ENCODE peak calls at places on chromosomes 6 and 20, in six cellular contexts. One of them, this sample, is unnamed.

GRCh38 chr6:137261393-137262154 is 42.4 kb upstream of the IFNGR1 start:
- DNase-seq in GM12878: peak
- DNase-seq in WTC11: no peak
- DNase-seq in A549: peak
- DNase-seq in NB4: peak
- DNase-seq in HepG2: peak
- DNase-seq in this sample: no peak

GRCh38 chr20:7274870-7275269 is 507.4 kb downstream of the BMP2 start:
- DNase-seq in GM12878: no peak
- DNase-seq in WTC11: no peak
- DNase-seq in A549: no peak
- DNase-seq in NB4: no peak
- DNase-seq in HepG2: no peak
- DNase-seq in this sample: no peak

GRCh38 chr6:52576054-52576391 is 837 bp downstream of the TRAM2 start:
- DNase-seq in GM12878: no peak
- DNase-seq in WTC11: no peak
- DNase-seq in A549: no peak
- DNase-seq in NB4: no peak
- DNase-seq in HepG2: no peak
- DNase-seq in this sample: no peak

GRCh38 chr6:67606905-67607828 is 1027.9 kb upstream of the ADGRB3 start:
- DNase-seq in GM12878: no peak
- DNase-seq in WTC11: no peak
- DNase-seq in A549: peak
- DNase-seq in NB4: no peak
- DNase-seq in HepG2: no peak
- DNase-seq in this sample: no peak

GRCh38 chr6:80454661-80455365 is 348.3 kb downstream of the BCKDHB start:
- DNase-seq in GM12878: no peak
- DNase-seq in WTC11: no peak
- DNase-seq in A549: no peak
- DNase-seq in NB4: no peak
- DNase-seq in HepG2: no peak
- DNase-seq in this sample: no peak

GRCh38 chr6:168150551-168151444 is 71.8 kb upstream of the FRMD1 start:
- DNase-seq in GM12878: no peak
- DNase-seq in WTC11: peak
- DNase-seq in A549: peak
- DNase-seq in NB4: no peak
- DNase-seq in HepG2: no peak
- DNase-seq in this sample: no peak

GRCh38 chr6:63663147-63663877 is 27.7 kb downstream of the PHF3 start:
- DNase-seq in GM12878: no peak
- DNase-seq in WTC11: no peak
- DNase-seq in A549: peak
- DNase-seq in NB4: no peak
- DNase-seq in HepG2: no peak
- DNase-seq in this sample: no peak

GRCh38 chr20:14334306-14334930 is 3.0 kb downstream of the FLRT3 start:
- DNase-seq in GM12878: no peak
- DNase-seq in WTC11: peak
- DNase-seq in A549: peak
- DNase-seq in NB4: peak
- DNase-seq in HepG2: peak
- DNase-seq in this sample: no peak

GRCh38 chr6:102798631-102799030 is 1405.1 kb downstream of the GRIK2 start:
- DNase-seq in GM12878: no peak
- DNase-seq in WTC11: peak
- DNase-seq in A549: peak
- DNase-seq in NB4: no peak
- DNase-seq in HepG2: no peak
- DNase-seq in this sample: no peak

GRCh38 chr6:111427341-111428116 is 55.5 kb downstream of the REV3L start:
- DNase-seq in GM12878: peak
- DNase-seq in WTC11: no peak
- DNase-seq in A549: peak
- DNase-seq in NB4: peak
- DNase-seq in HepG2: peak
- DNase-seq in this sample: no peak

GRCh38 chr6:84426002-84426705 is 198.7 kb upstream of the CEP162 start:
- DNase-seq in GM12878: no peak
- DNase-seq in WTC11: no peak
- DNase-seq in A549: no peak
- DNase-seq in NB4: no peak
- DNase-seq in HepG2: no peak
- DNase-seq in this sample: no peak

GRCh38 chr6:4776493-4776966 is 326 bp downstream of the CDYL start:
- DNase-seq in GM12878: no peak
- DNase-seq in WTC11: peak
- DNase-seq in A549: no peak
- DNase-seq in NB4: peak
- DNase-seq in HepG2: peak
- DNase-seq in this sample: no peak

GRCh38 chr6:41785689-41786450 is 1.6 kb upstream of the TOMM6 start:
- DNase-seq in GM12878: no peak
- DNase-seq in WTC11: peak
- DNase-seq in A549: no peak
- DNase-seq in NB4: no peak
- DNase-seq in HepG2: no peak
- DNase-seq in this sample: no peak

GRCh38 chr6:140078552-140079126 is 704.2 kb upstream of the CITED2 start:
- DNase-seq in GM12878: no peak
- DNase-seq in WTC11: no peak
- DNase-seq in A549: no peak
- DNase-seq in NB4: no peak
- DNase-seq in HepG2: no peak
- DNase-seq in this sample: no peak

GRCh38 chr6:125821825-125822281 is 31.1 kb downstream of the NCOA7 start:
- DNase-seq in GM12878: no peak
- DNase-seq in WTC11: no peak
- DNase-seq in A549: no peak
- DNase-seq in NB4: no peak
- DNase-seq in HepG2: peak
- DNase-seq in this sample: no peak

GRCh38 chr6:125639621-125640020 is 109.8 kb upstream of the HEY2 start:
- DNase-seq in GM12878: no peak
- DNase-seq in WTC11: no peak
- DNase-seq in A549: no peak
- DNase-seq in NB4: no peak
- DNase-seq in HepG2: no peak
- DNase-seq in this sample: no peak

GRCh38 chr6:7035837-7036249 is 71.9 kb upstream of the RREB1 start:
- DNase-seq in GM12878: no peak
- DNase-seq in WTC11: no peak
- DNase-seq in A549: no peak
- DNase-seq in NB4: peak
- DNase-seq in HepG2: no peak
- DNase-seq in this sample: no peak

GRCh38 chr6:112485813-112486212 is 138.7 kb downstream of the RFPL4B start:
- DNase-seq in GM12878: no peak
- DNase-seq in WTC11: no peak
- DNase-seq in A549: no peak
- DNase-seq in NB4: no peak
- DNase-seq in HepG2: no peak
- DNase-seq in this sample: no peak

GRCh38 chr6:14401181-14401745 is 283.7 kb downstream of the CD83 start:
- DNase-seq in GM12878: no peak
- DNase-seq in WTC11: no peak
- DNase-seq in A549: no peak
- DNase-seq in NB4: no peak
- DNase-seq in HepG2: no peak
- DNase-seq in this sample: no peak

GRCh38 chr6:121504227-121504626 is 68.8 kb downstream of the GJA1 start:
- DNase-seq in GM12878: no peak
- DNase-seq in WTC11: no peak
- DNase-seq in A549: peak
- DNase-seq in NB4: peak
- DNase-seq in HepG2: no peak
- DNase-seq in this sample: no peak

GRCh38 chr6:111632468-111633247 is 27.0 kb upstream of the TRAF3IP2 start:
- DNase-seq in GM12878: no peak
- DNase-seq in WTC11: no peak
- DNase-seq in A549: no peak
- DNase-seq in NB4: no peak
- DNase-seq in HepG2: no peak
- DNase-seq in this sample: no peak

GRCh38 chr6:45663181-45664180 is 285.7 kb upstream of the SUPT3H start:
- DNase-seq in GM12878: no peak
- DNase-seq in WTC11: peak
- DNase-seq in A549: no peak
- DNase-seq in NB4: no peak
- DNase-seq in HepG2: no peak
- DNase-seq in this sample: no peak

GRCh38 chr6:154606457-154606856 is 96.0 kb upstream of the CNKSR3 start:
- DNase-seq in GM12878: peak
- DNase-seq in WTC11: no peak
- DNase-seq in A549: no peak
- DNase-seq in NB4: peak
- DNase-seq in HepG2: no peak
- DNase-seq in this sample: no peak

GRCh38 chr6:101296184-101296583 is 97.3 kb upstream of the GRIK2 start:
- DNase-seq in GM12878: no peak
- DNase-seq in WTC11: no peak
- DNase-seq in A549: no peak
- DNase-seq in NB4: no peak
- DNase-seq in HepG2: no peak
- DNase-seq in this sample: no peak

GRCh38 chr6:30061766-30062458 is 847 bp downstream of the POLR1H start:
- DNase-seq in GM12878: no peak
- DNase-seq in WTC11: no peak
- DNase-seq in A549: no peak
- DNase-seq in NB4: peak
- DNase-seq in HepG2: no peak
- DNase-seq in this sample: no peak

GRCh38 chr20:20237093-20237959 is 130.6 kb upstream of the INSM1 start:
- DNase-seq in GM12878: no peak
- DNase-seq in WTC11: peak
- DNase-seq in A549: peak
- DNase-seq in NB4: peak
- DNase-seq in HepG2: peak
- DNase-seq in this sample: peak

GRCh38 chr6:14381225-14381887 is 263.8 kb downstream of the CD83 start:
- DNase-seq in GM12878: no peak
- DNase-seq in WTC11: no peak
- DNase-seq in A549: no peak
- DNase-seq in NB4: no peak
- DNase-seq in HepG2: no peak
- DNase-seq in this sample: no peak

GRCh38 chr6:45454008-45454911 is 76.5 kb upstream of the SUPT3H start:
- DNase-seq in GM12878: no peak
- DNase-seq in WTC11: no peak
- DNase-seq in A549: no peak
- DNase-seq in NB4: peak
- DNase-seq in HepG2: no peak
- DNase-seq in this sample: no peak

GRCh38 chr6:324116-324728 is 31.9 kb downstream of the DUSP22 start:
- DNase-seq in GM12878: no peak
- DNase-seq in WTC11: no peak
- DNase-seq in A549: no peak
- DNase-seq in NB4: no peak
- DNase-seq in HepG2: no peak
- DNase-seq in this sample: no peak

DNA sequence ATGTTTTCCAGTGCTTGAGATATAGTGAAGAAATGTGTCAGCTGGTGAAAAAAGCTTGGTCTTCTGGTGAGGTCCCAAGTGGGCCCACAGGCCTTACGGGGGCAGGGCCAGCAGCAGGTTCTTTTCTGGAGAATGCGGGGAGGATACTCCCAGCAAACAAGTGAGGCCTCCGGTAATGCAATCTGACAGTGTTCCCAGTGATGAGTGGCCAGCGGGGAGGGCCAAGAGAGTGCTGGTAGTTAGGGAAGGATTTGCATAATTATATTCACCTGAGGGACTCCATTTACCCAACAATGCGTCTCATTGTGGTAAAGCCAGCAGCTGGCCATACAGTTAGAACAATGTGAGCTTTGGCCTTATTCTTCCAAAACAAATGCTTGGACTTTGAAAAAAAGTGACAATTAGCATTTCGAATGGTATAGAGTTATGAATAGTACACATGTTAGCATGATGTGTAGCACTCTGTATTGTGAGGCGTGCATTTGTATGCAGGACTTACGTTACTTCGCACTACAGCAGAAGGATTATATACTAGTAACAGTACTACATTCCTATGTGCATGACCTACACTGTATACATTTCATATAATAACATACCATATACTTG is 69.7 kb downstream of the MYB start:
- DNase-seq in GM12878: no peak
- DNase-seq in WTC11: peak
- DNase-seq in A549: no peak
- DNase-seq in NB4: no peak
- DNase-seq in HepG2: peak
- DNase-seq in this sample: no peak
- TF ChIP-seq MAX in GM12878: no peak
- TF ChIP-seq MAX in WTC11: no peak
- TF ChIP-seq MAX in A549: no peak
- TF ChIP-seq MAX in NB4: no peak
- TF ChIP-seq MAX in HepG2: no peak
- TF ChIP-seq MAX in this sample: no peak

DNA sequence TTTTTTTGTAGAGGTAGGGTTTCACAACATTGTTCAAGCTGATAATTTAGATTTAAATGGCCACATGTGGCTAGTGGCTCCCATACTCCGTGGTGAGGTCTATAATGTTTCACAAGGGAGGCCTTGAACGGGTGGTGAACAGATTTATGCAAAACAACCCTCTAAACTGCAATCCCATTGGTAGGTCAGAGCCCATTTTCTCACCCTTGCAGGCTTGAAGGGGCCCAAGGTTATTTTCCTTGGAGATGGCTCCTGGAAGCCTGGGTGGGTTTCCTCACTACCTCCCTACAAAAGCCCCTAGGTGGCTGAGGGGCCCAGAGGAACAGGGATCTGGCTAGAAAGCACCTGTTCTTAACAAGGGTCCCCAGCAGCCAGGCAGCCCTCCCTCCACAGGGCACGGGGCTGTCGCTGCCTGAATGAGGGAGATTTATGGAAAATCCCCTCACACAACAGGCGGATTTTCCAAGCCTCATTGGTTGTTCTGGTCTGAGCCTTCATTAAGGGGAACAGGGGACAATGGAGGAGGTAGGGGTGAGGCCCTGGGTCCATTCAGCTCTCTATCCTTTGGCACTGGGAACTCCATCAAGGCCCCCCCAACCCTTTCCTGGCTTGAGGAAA is 64.6 kb downstream of the VEGFA start:
- DNase-seq in GM12878: no peak
- DNase-seq in WTC11: no peak
- DNase-seq in A549: no peak
- DNase-seq in NB4: peak
- DNase-seq in HepG2: no peak
- DNase-seq in this sample: no peak
- TF ChIP-seq MAX in GM12878: no peak
- TF ChIP-seq MAX in WTC11: no peak
- TF ChIP-seq MAX in A549: no peak
- TF ChIP-seq MAX in NB4: no peak
- TF ChIP-seq MAX in HepG2: no peak
- TF ChIP-seq MAX in this sample: no peak

GRCh38 chr6:105900120-105900937 is 185.8 kb upstream of the PRDM1 start:
- DNase-seq in GM12878: no peak
- DNase-seq in WTC11: no peak
- DNase-seq in A549: no peak
- DNase-seq in NB4: peak
- DNase-seq in HepG2: no peak
- DNase-seq in this sample: no peak
- TF ChIP-seq MAX in GM12878: no peak
- TF ChIP-seq MAX in WTC11: no peak
- TF ChIP-seq MAX in A549: no peak
- TF ChIP-seq MAX in NB4: no peak
- TF ChIP-seq MAX in HepG2: no peak
- TF ChIP-seq MAX in this sample: no peak

GRCh38 chr6:40369891-40370290 is 217.3 kb downstream of the LRFN2 start:
- DNase-seq in GM12878: no peak
- DNase-seq in WTC11: no peak
- DNase-seq in A549: no peak
- DNase-seq in NB4: no peak
- DNase-seq in HepG2: no peak
- DNase-seq in this sample: no peak
- TF ChIP-seq MAX in GM12878: no peak
- TF ChIP-seq MAX in WTC11: no peak
- TF ChIP-seq MAX in A549: no peak
- TF ChIP-seq MAX in NB4: no peak
- TF ChIP-seq MAX in HepG2: no peak
- TF ChIP-seq MAX in this sample: no peak